ENCODE peak calls at places on chromosomes 7 and 10, in seven cellular contexts. One of them, this sample, is unnamed.

GRCh38 chr7:26690135-26690534 is 174.3 kb downstream of the SKAP2 start:
- DNase-seq in H1: no peak
- DNase-seq in SK-N-SH: no peak
- DNase-seq in K562: no peak
- DNase-seq in GM12878: no peak
- DNase-seq in HCT116: no peak
- DNase-seq in HepG2: no peak
- DNase-seq in this sample: no peak

GRCh38 chr7:128027485-128027980 is 3.7 kb downstream of the LRRC4 start:
- DNase-seq in GM12878: no peak
- DNase-seq in HepG2: no peak
- DNase-seq in SK-N-SH: no peak
- DNase-seq in HCT116: no peak
- DNase-seq in K562: no peak
- DNase-seq in H1: no peak
- DNase-seq in this sample: no peak

GRCh38 chr10:55311823-55312431 is 510.9 kb upstream of the PCDH15 start:
- DNase-seq in SK-N-SH: peak
- DNase-seq in HepG2: no peak
- DNase-seq in H1: no peak
- DNase-seq in K562: no peak
- DNase-seq in GM12878: no peak
- DNase-seq in HCT116: no peak
- DNase-seq in this sample: no peak

GRCh38 chr7:19696926-19697325 is 11.9 kb downstream of the POLR1F start:
- DNase-seq in HCT116: no peak
- DNase-seq in H1: no peak
- DNase-seq in HepG2: no peak
- DNase-seq in K562: no peak
- DNase-seq in SK-N-SH: no peak
- DNase-seq in GM12878: no peak
- DNase-seq in this sample: no peak

GRCh38 chr10:12628153-12628552 is 278.8 kb downstream of the CAMK1D start:
- DNase-seq in SK-N-SH: no peak
- DNase-seq in HCT116: no peak
- DNase-seq in K562: no peak
- DNase-seq in HepG2: no peak
- DNase-seq in GM12878: no peak
- DNase-seq in H1: no peak
- DNase-seq in this sample: no peak

GRCh38 chr7:26397786-26398435 is 106.2 kb downstream of the SNX10 start:
- DNase-seq in K562: peak
- DNase-seq in HCT116: no peak
- DNase-seq in GM12878: no peak
- DNase-seq in H1: no peak
- DNase-seq in HepG2: no peak
- DNase-seq in SK-N-SH: peak
- DNase-seq in this sample: peak

GRCh38 chr10:100999742-101000601 is at the start of gene LZTS2:
- DNase-seq in K562: peak
- DNase-seq in SK-N-SH: peak
- DNase-seq in HepG2: no peak
- DNase-seq in HCT116: no peak
- DNase-seq in H1: no peak
- DNase-seq in GM12878: no peak
- DNase-seq in this sample: peak

GRCh38 chr10:86960003-86960862 is 1.8 kb downstream of the SNCG start:
- DNase-seq in H1: no peak
- DNase-seq in K562: peak
- DNase-seq in HCT116: peak
- DNase-seq in SK-N-SH: peak
- DNase-seq in GM12878: peak
- DNase-seq in HepG2: peak
- DNase-seq in this sample: peak

GRCh38 chr7:132249591-132249971 is 326.7 kb downstream of the PLXNA4 start:
- DNase-seq in SK-N-SH: peak
- DNase-seq in GM12878: no peak
- DNase-seq in K562: no peak
- DNase-seq in HepG2: peak
- DNase-seq in HCT116: no peak
- DNase-seq in H1: peak
- DNase-seq in this sample: no peak

GRCh38 chr7:39360766-39361165 is 205.4 kb upstream of the YAE1 start:
- DNase-seq in SK-N-SH: no peak
- DNase-seq in HepG2: no peak
- DNase-seq in H1: no peak
- DNase-seq in HCT116: no peak
- DNase-seq in K562: no peak
- DNase-seq in GM12878: no peak
- DNase-seq in this sample: no peak

GRCh38 chr7:105139381-105139780 is 125.4 kb downstream of the KMT2E start:
- DNase-seq in K562: no peak
- DNase-seq in HepG2: no peak
- DNase-seq in HCT116: no peak
- DNase-seq in GM12878: no peak
- DNase-seq in H1: no peak
- DNase-seq in SK-N-SH: no peak
- DNase-seq in this sample: no peak

GRCh38 chr7:113026941-113027340 is 59.7 kb downstream of the GPR85 start:
- DNase-seq in GM12878: no peak
- DNase-seq in K562: no peak
- DNase-seq in H1: no peak
- DNase-seq in HepG2: no peak
- DNase-seq in SK-N-SH: no peak
- DNase-seq in HCT116: no peak
- DNase-seq in this sample: no peak

DNA sequence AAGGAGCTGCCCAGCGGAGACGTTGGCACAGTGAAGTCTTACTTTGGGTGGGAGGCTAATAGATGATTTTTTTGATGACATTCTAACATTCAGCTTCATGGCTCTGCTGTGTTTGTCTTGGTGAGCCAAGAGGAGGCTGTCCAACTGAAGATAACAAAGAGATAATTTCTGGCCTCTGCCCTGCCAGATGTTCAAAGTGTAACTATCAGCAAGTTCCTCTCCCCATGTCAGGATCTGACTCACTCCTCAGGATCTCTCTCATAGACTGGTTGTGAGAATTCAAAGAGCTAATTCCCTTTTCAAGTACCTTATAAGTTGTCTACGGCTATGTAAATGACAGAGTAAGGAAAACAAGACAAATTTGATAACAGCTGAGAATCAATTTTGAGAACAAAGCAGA is 1340.9 kb downstream of the XPNPEP1 start:
- DNase-seq in HepG2: no peak
- DNase-seq in GM12878: no peak
- DNase-seq in H1: no peak
- DNase-seq in HCT116: no peak
- DNase-seq in SK-N-SH: no peak
- DNase-seq in K562: no peak
- DNase-seq in this sample: no peak
- TF ChIP-seq JUND in HepG2: no peak
- TF ChIP-seq JUND in GM12878: no peak
- TF ChIP-seq JUND in H1: no peak
- TF ChIP-seq JUND in HCT116: no peak
- TF ChIP-seq JUND in SK-N-SH: no peak
- TF ChIP-seq JUND in K562: no peak
- TF ChIP-seq JUND in this sample: no peak

GRCh38 chr7:29780346-29780745 is 26.0 kb upstream of the WIPF3 start:
- DNase-seq in K562: no peak
- DNase-seq in SK-N-SH: no peak
- DNase-seq in HCT116: no peak
- DNase-seq in H1: no peak
- DNase-seq in HepG2: no peak
- DNase-seq in GM12878: no peak
- DNase-seq in this sample: no peak

GRCh38 chr7:29779017-29779416 is 27.3 kb upstream of the WIPF3 start:
- DNase-seq in HepG2: no peak
- DNase-seq in GM12878: no peak
- DNase-seq in H1: no peak
- DNase-seq in K562: no peak
- DNase-seq in SK-N-SH: no peak
- DNase-seq in HCT116: no peak
- DNase-seq in this sample: no peak

GRCh38 chr7:29783671-29784070 is 22.6 kb upstream of the WIPF3 start:
- DNase-seq in SK-N-SH: no peak
- DNase-seq in K562: no peak
- DNase-seq in HCT116: no peak
- DNase-seq in H1: no peak
- DNase-seq in HepG2: no peak
- DNase-seq in GM12878: no peak
- DNase-seq in this sample: no peak
- TF ChIP-seq JUND in SK-N-SH: no peak
- TF ChIP-seq JUND in K562: no peak
- TF ChIP-seq JUND in HCT116: no peak
- TF ChIP-seq JUND in H1: no peak
- TF ChIP-seq JUND in HepG2: no peak
- TF ChIP-seq JUND in GM12878: no peak
- TF ChIP-seq JUND in this sample: no peak

GRCh38 chr10:58175990-58176910 is 91.4 kb downstream of the IPMK start:
- DNase-seq in SK-N-SH: no peak
- DNase-seq in K562: no peak
- DNase-seq in H1: no peak
- DNase-seq in HepG2: no peak
- DNase-seq in HCT116: no peak
- DNase-seq in GM12878: no peak
- DNase-seq in this sample: peak

GRCh38 chr10:58179238-58179637 is 88.5 kb downstream of the IPMK start:
- DNase-seq in SK-N-SH: no peak
- DNase-seq in GM12878: no peak
- DNase-seq in K562: no peak
- DNase-seq in HepG2: no peak
- DNase-seq in HCT116: no peak
- DNase-seq in H1: no peak
- DNase-seq in this sample: no peak

GRCh38 chr10:58180633-58181032 is 87.1 kb downstream of the IPMK start:
- DNase-seq in SK-N-SH: no peak
- DNase-seq in HCT116: no peak
- DNase-seq in HepG2: no peak
- DNase-seq in GM12878: no peak
- DNase-seq in K562: no peak
- DNase-seq in H1: no peak
- DNase-seq in this sample: peak

GRCh38 chr10:58177362-58177947 is 90.2 kb downstream of the IPMK start:
- DNase-seq in SK-N-SH: peak
- DNase-seq in HepG2: peak
- DNase-seq in HCT116: peak
- DNase-seq in GM12878: no peak
- DNase-seq in K562: peak
- DNase-seq in H1: no peak
- DNase-seq in this sample: peak

GRCh38 chr10:58178811-58179210 is 88.9 kb downstream of the IPMK start:
- DNase-seq in HCT116: no peak
- DNase-seq in SK-N-SH: no peak
- DNase-seq in H1: no peak
- DNase-seq in HepG2: no peak
- DNase-seq in K562: no peak
- DNase-seq in GM12878: no peak
- DNase-seq in this sample: no peak
- TF ChIP-seq JUND in HCT116: no peak
- TF ChIP-seq JUND in SK-N-SH: no peak
- TF ChIP-seq JUND in H1: no peak
- TF ChIP-seq JUND in HepG2: no peak
- TF ChIP-seq JUND in K562: no peak
- TF ChIP-seq JUND in GM12878: no peak
- TF ChIP-seq JUND in this sample: no peak

GRCh38 chr7:48011323-48011722 is 17.6 kb downstream of the SUN3 start:
- DNase-seq in H1: no peak
- DNase-seq in K562: no peak
- DNase-seq in HepG2: no peak
- DNase-seq in SK-N-SH: no peak
- DNase-seq in GM12878: no peak
- DNase-seq in HCT116: no peak
- DNase-seq in this sample: no peak
- TF ChIP-seq JUND in H1: no peak
- TF ChIP-seq JUND in K562: no peak
- TF ChIP-seq JUND in HepG2: no peak
- TF ChIP-seq JUND in SK-N-SH: no peak
- TF ChIP-seq JUND in GM12878: no peak
- TF ChIP-seq JUND in HCT116: no peak
- TF ChIP-seq JUND in this sample: no peak

DNA sequence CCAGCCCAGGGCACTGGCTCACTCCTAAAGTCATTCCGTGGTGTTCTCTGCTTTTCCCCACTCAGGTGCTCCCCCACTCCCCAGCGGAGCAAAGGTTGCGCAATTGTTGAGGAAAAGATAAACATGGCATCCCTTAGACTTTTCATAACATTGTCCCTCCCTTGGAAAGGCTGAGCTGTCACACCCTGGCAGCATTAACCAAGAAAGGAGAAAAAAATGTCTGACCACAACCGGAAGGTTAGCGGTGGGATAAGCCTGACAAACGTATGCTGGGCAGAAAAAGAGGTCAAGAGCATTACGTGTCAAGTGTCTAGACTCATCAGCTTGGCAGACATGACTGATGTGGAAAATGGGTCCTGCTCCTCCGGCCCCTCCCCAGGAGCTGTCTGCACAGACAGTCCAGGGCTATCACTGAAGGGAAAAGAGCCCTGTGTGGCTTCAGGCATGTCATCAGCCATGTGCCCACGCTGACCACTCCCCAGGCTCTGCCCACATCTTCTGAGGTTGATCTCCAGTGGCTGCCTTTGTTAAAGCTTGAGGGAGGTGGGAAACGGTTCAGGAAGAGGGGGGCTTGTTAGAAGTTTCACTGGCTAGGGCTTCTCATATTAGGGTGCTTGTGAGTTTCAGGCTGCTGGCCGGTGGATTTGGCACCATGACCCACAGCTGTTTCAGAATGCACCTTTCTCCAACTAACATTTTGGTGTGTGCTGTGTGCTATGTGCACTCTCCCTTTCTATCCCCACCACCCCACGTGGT is 30.1 kb downstream of the BTBD16 start:
- DNase-seq in GM12878: no peak
- DNase-seq in K562: no peak
- DNase-seq in H1: no peak
- DNase-seq in HCT116: no peak
- DNase-seq in SK-N-SH: no peak
- DNase-seq in HepG2: no peak
- DNase-seq in this sample: no peak
- TF ChIP-seq JUND in GM12878: no peak
- TF ChIP-seq JUND in K562: no peak
- TF ChIP-seq JUND in H1: no peak
- TF ChIP-seq JUND in HCT116: no peak
- TF ChIP-seq JUND in SK-N-SH: no peak
- TF ChIP-seq JUND in HepG2: no peak
- TF ChIP-seq JUND in this sample: no peak